ENCODE peak calls at places on chromosomes 11 and 22, in ten cellular contexts. One of them, this sample, is unnamed.

GRCh38 chr11:69459848-69460539 is 21.5 kb upstream of the LINC01488 start:
- DNase-seq in GOT3: no peak
- DNase-seq in lower leg skin: no peak
- DNase-seq in nephron progenitor cell: no peak
- DNase-seq in NCI-H1694 treated with DMSO at 0.1 percent for 48 hours: no peak
- DNase-seq in posterior vena cava: no peak
- DNase-seq in T-helper 1 cell: no peak
- DNase-seq in NT2/D1: no peak
- DNase-seq in neural crest cell: no peak
- DNase-seq in stimulated activated CD8-positive, alpha-beta memory T cell treated with anti-CD3 and anti-CD28 coated beads, Interleukin-15, amount 100 ng/mL, for 4 hours: no peak
- DNase-seq in this sample: no peak

GRCh38 chr11:123328281-123328680 is 101.8 kb upstream of the GRAMD1B start:
- DNase-seq in posterior vena cava: no peak
- DNase-seq in lower leg skin: no peak
- DNase-seq in neural crest cell: no peak
- DNase-seq in T-helper 1 cell: no peak
- DNase-seq in stimulated activated CD8-positive, alpha-beta memory T cell treated with anti-CD3 and anti-CD28 coated beads, Interleukin-15, amount 100 ng/mL, for 4 hours: no peak
- DNase-seq in NT2/D1: no peak
- DNase-seq in GOT3: no peak
- DNase-seq in nephron progenitor cell: no peak
- DNase-seq in NCI-H1694 treated with DMSO at 0.1 percent for 48 hours: no peak
- DNase-seq in this sample: no peak

GRCh38 chr22:36875741-36876140 is 14.9 kb downstream of the NCF4 start:
- DNase-seq in NT2/D1: no peak
- DNase-seq in stimulated activated CD8-positive, alpha-beta memory T cell treated with anti-CD3 and anti-CD28 coated beads, Interleukin-15, amount 100 ng/mL, for 4 hours: no peak
- DNase-seq in neural crest cell: no peak
- DNase-seq in GOT3: no peak
- DNase-seq in T-helper 1 cell: no peak
- DNase-seq in nephron progenitor cell: no peak
- DNase-seq in lower leg skin: no peak
- DNase-seq in NCI-H1694 treated with DMSO at 0.1 percent for 48 hours: no peak
- DNase-seq in posterior vena cava: no peak
- DNase-seq in this sample: no peak

GRCh38 chr22:41308544-41308947 is 7.2 kb downstream of the ZC3H7B start:
- DNase-seq in neural crest cell: no peak
- DNase-seq in NCI-H1694 treated with DMSO at 0.1 percent for 48 hours: no peak
- DNase-seq in NT2/D1: no peak
- DNase-seq in stimulated activated CD8-positive, alpha-beta memory T cell treated with anti-CD3 and anti-CD28 coated beads, Interleukin-15, amount 100 ng/mL, for 4 hours: no peak
- DNase-seq in T-helper 1 cell: no peak
- DNase-seq in GOT3: no peak
- DNase-seq in posterior vena cava: no peak
- DNase-seq in nephron progenitor cell: no peak
- DNase-seq in lower leg skin: no peak
- DNase-seq in this sample: no peak

GRCh38 chr22:24413726-24414385 is 13.5 kb upstream of the ADORA2A start:
- DNase-seq in stimulated activated CD8-positive, alpha-beta memory T cell treated with anti-CD3 and anti-CD28 coated beads, Interleukin-15, amount 100 ng/mL, for 4 hours: no peak
- DNase-seq in posterior vena cava: peak; percentile 77
- DNase-seq in GOT3: no peak
- DNase-seq in neural crest cell: no peak
- DNase-seq in NCI-H1694 treated with DMSO at 0.1 percent for 48 hours: no peak
- DNase-seq in NT2/D1: no peak
- DNase-seq in nephron progenitor cell: no peak
- DNase-seq in lower leg skin: no peak
- DNase-seq in T-helper 1 cell: no peak
- DNase-seq in this sample: no peak

GRCh38 chr11:129939510-129939909 is 44.1 kb upstream of the NFRKB start:
- DNase-seq in posterior vena cava: no peak
- DNase-seq in stimulated activated CD8-positive, alpha-beta memory T cell treated with anti-CD3 and anti-CD28 coated beads, Interleukin-15, amount 100 ng/mL, for 4 hours: no peak
- DNase-seq in nephron progenitor cell: no peak
- DNase-seq in GOT3: no peak
- DNase-seq in T-helper 1 cell: no peak
- DNase-seq in NCI-H1694 treated with DMSO at 0.1 percent for 48 hours: no peak
- DNase-seq in neural crest cell: no peak
- DNase-seq in NT2/D1: no peak
- DNase-seq in lower leg skin: no peak
- DNase-seq in this sample: no peak

GRCh38 chr11:560305-561147 is at the start of the genes LMNTD2 and RASSF7:
- DNase-seq in nephron progenitor cell: peak; percentile 98
- DNase-seq in lower leg skin: peak; percentile 87
- DNase-seq in NT2/D1: peak; percentile 82
- DNase-seq in posterior vena cava: peak; percentile 96
- DNase-seq in T-helper 1 cell: peak; percentile 92
- DNase-seq in neural crest cell: peak; percentile 94
- DNase-seq in NCI-H1694 treated with DMSO at 0.1 percent for 48 hours: peak; percentile 66
- DNase-seq in GOT3: peak; percentile 43
- DNase-seq in stimulated activated CD8-positive, alpha-beta memory T cell treated with anti-CD3 and anti-CD28 coated beads, Interleukin-15, amount 100 ng/mL, for 4 hours: peak; percentile 88
- DNase-seq in this sample: peak; percentile 100

GRCh38 chr11:75762885-75763284 is 5.7 kb upstream of the DGAT2 start:
- DNase-seq in T-helper 1 cell: no peak
- DNase-seq in nephron progenitor cell: no peak
- DNase-seq in lower leg skin: no peak
- DNase-seq in neural crest cell: no peak
- DNase-seq in stimulated activated CD8-positive, alpha-beta memory T cell treated with anti-CD3 and anti-CD28 coated beads, Interleukin-15, amount 100 ng/mL, for 4 hours: no peak
- DNase-seq in posterior vena cava: no peak
- DNase-seq in NCI-H1694 treated with DMSO at 0.1 percent for 48 hours: no peak
- DNase-seq in NT2/D1: no peak
- DNase-seq in GOT3: no peak
- DNase-seq in this sample: no peak

GRCh38 chr11:35139883-35140282 is 912 bp downstream of the CD44 start:
- DNase-seq in stimulated activated CD8-positive, alpha-beta memory T cell treated with anti-CD3 and anti-CD28 coated beads, Interleukin-15, amount 100 ng/mL, for 4 hours: no peak
- DNase-seq in GOT3: no peak
- DNase-seq in NCI-H1694 treated with DMSO at 0.1 percent for 48 hours: no peak
- DNase-seq in lower leg skin: no peak
- DNase-seq in posterior vena cava: no peak
- DNase-seq in nephron progenitor cell: no peak
- DNase-seq in T-helper 1 cell: no peak
- DNase-seq in neural crest cell: no peak
- DNase-seq in NT2/D1: no peak
- DNase-seq in this sample: no peak

GRCh38 chr11:43789700-43790443 is 90.8 kb upstream of the ALKBH3 start:
- DNase-seq in NT2/D1: no peak
- DNase-seq in neural crest cell: no peak
- DNase-seq in posterior vena cava: peak; percentile 67
- DNase-seq in NCI-H1694 treated with DMSO at 0.1 percent for 48 hours: no peak
- DNase-seq in lower leg skin: no peak
- DNase-seq in nephron progenitor cell: no peak
- DNase-seq in stimulated activated CD8-positive, alpha-beta memory T cell treated with anti-CD3 and anti-CD28 coated beads, Interleukin-15, amount 100 ng/mL, for 4 hours: no peak
- DNase-seq in T-helper 1 cell: no peak
- DNase-seq in GOT3: no peak
- DNase-seq in this sample: no peak

GRCh38 chr11:117419915-117420485 is 92.3 kb downstream of the CEP164 start:
- DNase-seq in NCI-H1694 treated with DMSO at 0.1 percent for 48 hours: no peak
- DNase-seq in nephron progenitor cell: no peak
- DNase-seq in posterior vena cava: peak; percentile 63
- DNase-seq in T-helper 1 cell: no peak
- DNase-seq in NT2/D1: no peak
- DNase-seq in GOT3: no peak
- DNase-seq in neural crest cell: no peak
- DNase-seq in lower leg skin: no peak
- DNase-seq in stimulated activated CD8-positive, alpha-beta memory T cell treated with anti-CD3 and anti-CD28 coated beads, Interleukin-15, amount 100 ng/mL, for 4 hours: no peak
- DNase-seq in this sample: no peak

GRCh38 chr11:134762248-134763029 is 350.4 kb upstream of the B3GAT1 start:
- DNase-seq in stimulated activated CD8-positive, alpha-beta memory T cell treated with anti-CD3 and anti-CD28 coated beads, Interleukin-15, amount 100 ng/mL, for 4 hours: no peak
- DNase-seq in NT2/D1: peak; percentile 57
- DNase-seq in lower leg skin: no peak
- DNase-seq in NCI-H1694 treated with DMSO at 0.1 percent for 48 hours: no peak
- DNase-seq in posterior vena cava: no peak
- DNase-seq in neural crest cell: no peak
- DNase-seq in nephron progenitor cell: no peak
- DNase-seq in GOT3: no peak
- DNase-seq in T-helper 1 cell: no peak
- DNase-seq in this sample: no peak

This sample was measured in 8988T.